ENCODE peak calls at places on chromosomes 13 and 19, in five cellular contexts. V is WTC11; F is activated naive CD4-positive, alpha-beta T cell; L is upper lobe of right lung; Y is activated T-cell treated with anti-CD3 and anti-CD28 coated beads for 1 hour. Z is an unnamed sample.

GRCh38 chr19:3683866-3684816 is 16.1 kb downstream of the PIP5K1C start:
- DNase-seq in V (no peak), F (no peak), L (no peak), Y (no peak), Z (no peak)

GRCh38 chr19:36771275-36772231 is 1.1 kb downstream of the ZNF850 start:
- DNase-seq in V (peak), F (no peak), L (no peak), Y (no peak), Z (no peak)

GRCh38 chr19:4445963-4446668 is 11.5 kb downstream of the UBXN6 start:
- DNase-seq in V (no peak), F (no peak), L (no peak), Y (no peak), Z (peak)

GRCh38 chr13:21106089-21106488 is 44.7 kb upstream of the LATS2 start:
- DNase-seq in V (no peak), F (no peak), L (no peak), Y (no peak), Z (no peak)

GRCh38 chr19:7736148-7736547 is 4.2 kb upstream of the CLEC4G start:
- DNase-seq in V (no peak), F (no peak), L (peak), Y (no peak), Z (no peak)

GRCh38 chr19:33376423-33376822 is 2.9 kb downstream of the CEBPG start:
- DNase-seq in V (no peak), F (no peak), L (no peak), Y (no peak), Z (no peak)

GRCh38 chr19:28882818-28883217 is 330.1 kb downstream of the UQCRFS1 start:
- DNase-seq in V (no peak), F (no peak), L (no peak), Y (no peak), Z (no peak)

GRCh38 chr13:36841411-36841810 is 22.4 kb downstream of the RFXAP start:
- DNase-seq in V (no peak), F (no peak), L (no peak), Y (no peak), Z (no peak)

GRCh38 chr19:33771308-33772101 is 25.2 kb upstream of the KCTD15 start:
- DNase-seq in V (peak), F (peak), L (peak), Y (peak), Z (peak)

GRCh38 chr19:920051-920857 is 3.1 kb downstream of the KISS1R start:
- DNase-seq in V (peak), F (peak), L (peak), Y (peak), Z (no peak)

GRCh38 chr19:48444933-48445194 is 919 bp upstream of the GRWD1 start:
- DNase-seq in V (no peak), F (no peak), L (no peak), Y (no peak), Z (no peak)

GRCh38 chr19:40744554-40745401 is 5.5 kb downstream of the ACTMAP start:
- DNase-seq in V (peak), F (no peak), L (peak), Y (no peak), Z (no peak)

GRCh38 chr19:31350693-31351211 is 1.5 kb upstream of the TSHZ3 start:
- DNase-seq in V (peak), F (no peak), L (peak), Y (no peak), Z (no peak)

GRCh38 chr19:750640-751423 is at the start of gene MISP:
- DNase-seq in V (no peak), F (no peak), L (peak), Y (no peak), Z (peak)